ENCODE peak calls at places on chromosomes 4 and X, in five cellular contexts. H, K, F, Y and X are unnamed samples.

GRCh38 chr4:59583845-59584568 is 1616.1 kb upstream of the ADGRL3 start:
- DNase-seq in H (no peak), K (no peak), F (no peak), Y (no peak), X (no peak)

GRCh38 chrX:123331859-123332258 is 147.8 kb downstream of the GRIA3 start:
- DNase-seq in H (no peak), K (no peak), F (no peak), Y (no peak), X (no peak)

GRCh38 chr4:107212565-107212964 is 176.5 kb upstream of the DKK2 start:
- DNase-seq in H (no peak), K (no peak), F (no peak), Y (no peak), X (no peak)

GRCh38 chrX:101462892-101463291 is 22.4 kb upstream of the ARMCX4 start:
- DNase-seq in H (peak), K (no peak), F (no peak), Y (no peak), X (peak)

GRCh38 chr4:185396724-185397402 is at the start of gene ANKRD37:
- DNase-seq in H (no peak), K (no peak), F (peak), Y (no peak), X (peak)

GRCh38 chr4:95394733-95395306 is 154.0 kb downstream of the UNC5C start:
- DNase-seq in H (no peak), K (no peak), F (peak), Y (no peak), X (no peak)

GRCh38 chr4:102438396-102438795 is 62.8 kb upstream of the NFKB1 start:
- DNase-seq in H (peak), K (no peak), F (no peak), Y (no peak), X (peak)

GRCh38 chr4:165489786-165490185 is 111.0 kb downstream of the CPE start:
- DNase-seq in H (no peak), K (no peak), F (no peak), Y (no peak), X (no peak)

GRCh38 chrX:42988700-42989099 is 210.7 kb upstream of the PPP1R2C start:
- DNase-seq in H (no peak), K (no peak), F (no peak), Y (no peak), X (no peak)

GRCh38 chr4:185716008-185716976 is 95.7 kb downstream of the SORBS2 start:
- DNase-seq in H (no peak), K (no peak), F (no peak), Y (no peak), X (no peak)

GRCh38 chrX:24920769-24921168 is 95.0 kb downstream of the ARX start:
- DNase-seq in H (no peak), K (peak), F (no peak), Y (no peak), X (no peak)

GRCh38 chr4:76589872-76590846 is 155.1 kb downstream of the SHROOM3 start:
- DNase-seq in H (peak), K (no peak), F (peak), Y (no peak), X (peak)

GRCh38 chrX:9703406-9703805 is 62.2 kb downstream of the GPR143 start:
- DNase-seq in H (no peak), K (no peak), F (no peak), Y (no peak), X (no peak)

GRCh38 chr4:89001647-89002518 is 55.1 kb downstream of the FAM13A start:
- DNase-seq in H (no peak), K (no peak), F (no peak), Y (no peak), X (peak)

GRCh38 chrX:19616959-19617358 is 101.7 kb upstream of the MAP3K15 start:
- DNase-seq in H (peak), K (no peak), F (no peak), Y (no peak), X (no peak)

GRCh38 chrX:73847991-73848390 is 285.0 kb downstream of the CHIC1 start:
- DNase-seq in H (no peak), K (no peak), F (no peak), Y (no peak), X (no peak)

GRCh38 chr4:749771-750666 is 44.4 kb downstream of the PCGF3 start:
- DNase-seq in H (peak), K (no peak), F (no peak), Y (no peak), X (peak)

GRCh38 chr4:98544818-98545399 is 113.5 kb downstream of the TSPAN5 start:
- DNase-seq in H (no peak), K (no peak), F (no peak), Y (no peak), X (no peak)

GRCh38 chr4:3481113-3481531 is 18.0 kb downstream of the DOK7 start:
- DNase-seq in H (no peak), K (no peak), F (no peak), Y (no peak), X (no peak)

GRCh38 chr4:81491943-81492342 is 20.2 kb upstream of the RASGEF1B start:
- DNase-seq in H (no peak), K (no peak), F (no peak), Y (no peak), X (no peak)

GRCh38 chr4:95118507-95118906 is 360.8 kb downstream of the BMPR1B start:
- DNase-seq in H (no peak), K (no peak), F (no peak), Y (no peak), X (no peak)

GRCh38 chr4:185101354-185101890 is 41.6 kb upstream of the SLC25A4 start:
- DNase-seq in H (no peak), K (no peak), F (no peak), Y (no peak), X (peak)

GRCh38 chr4:52932586-52933482 is 70.7 kb downstream of the RASL11B start:
- DNase-seq in H (peak), K (no peak), F (no peak), Y (no peak), X (peak)

GRCh38 chrX:83916525-83916924 is 55.6 kb downstream of the CYLC1 start:
- DNase-seq in H (peak), K (peak), F (no peak), Y (no peak), X (peak)

GRCh38 chr4:161148051-161148450 is 1015.7 kb downstream of the FSTL5 start:
- DNase-seq in H (no peak), K (no peak), F (no peak), Y (no peak), X (no peak)

GRCh38 chr4:77047037-77047436 is 28.8 kb downstream of the CCNI start:
- DNase-seq in H (peak), K (no peak), F (no peak), Y (no peak), X (peak)

GRCh38 chrX:10045327-10046000 is 78.3 kb downstream of the CLDN34 start:
- DNase-seq in H (no peak), K (no peak), F (no peak), Y (no peak), X (no peak)

GRCh38 chrX:140521393-140521792 is 16.5 kb upstream of the SOX3 start:
- DNase-seq in H (no peak), K (no peak), F (no peak), Y (no peak), X (no peak)

GRCh38 chr4:142886566-142886965 is 40.5 kb upstream of the INPP4B start:
- DNase-seq in H (peak), K (no peak), F (no peak), Y (no peak), X (no peak)

GRCh38 chr4:113101669-113102068 is 52.2 kb downstream of the ANK2 start:
- DNase-seq in H (peak), K (no peak), F (no peak), Y (no peak), X (peak)

GRCh38 chr4:40377462-40378385 is 42.6 kb downstream of the CHRNA9 start:
- DNase-seq in H (peak), K (no peak), F (no peak), Y (no peak), X (peak)

GRCh38 chr4:172758586-172759340 is 409.8 kb upstream of the GALNT7 start:
- DNase-seq in H (peak), K (no peak), F (no peak), Y (no peak), X (peak)

GRCh38 chr4:143348233-143349077 is 11.8 kb downstream of the GAB1 start:
- DNase-seq in H (no peak), K (no peak), F (no peak), Y (no peak), X (no peak)

GRCh38 chrX:10496345-10496965 is 123.9 kb downstream of the MID1 start:
- DNase-seq in H (peak), K (no peak), F (no peak), Y (no peak), X (peak)

GRCh38 chrX:47619486-47620302 is at the start of gene SYN1:
- DNase-seq in H (peak), K (peak), F (no peak), Y (peak), X (peak)

GRCh38 chr4:73661646-73662119 is 41.4 kb upstream of the RASSF6 start:
- DNase-seq in H (peak), K (no peak), F (peak), Y (no peak), X (peak)

GRCh38 chr4:80266267-80266901 is at the start of gene FGF5:
- DNase-seq in H (peak), K (peak), F (peak), Y (no peak), X (peak)

GRCh38 chr4:167171928-167172327 is 62.4 kb downstream of the SPOCK3 start:
- DNase-seq in H (no peak), K (no peak), F (no peak), Y (no peak), X (no peak)